ENCODE peak calls at places on chromosomes 5 and 9, in eight cellular contexts. L, O, B, A, X, P, N and E are unnamed samples.

GRCh38 chr5:91135475-91136248 is 247.5 kb downstream of the ARRDC3 start:
- DNase-seq in P (no peak), A (no peak), N (no peak), O (no peak), B (no peak), L (no peak), X (no peak), E (no peak)

GRCh38 chr9:23779220-23779619 is 46.8 kb downstream of the ELAVL2 start:
- DNase-seq in X (no peak), O (no peak), B (no peak), L (no peak), P (no peak), A (no peak), N (no peak), E (no peak)

GRCh38 chr5:141811287-141812155 is 66.7 kb downstream of the PCDH1 start:
- DNase-seq in X (no peak), P (peak; percentile 62), A (no peak), B (no peak), O (no peak), N (no peak), L (no peak), E (no peak)

GRCh38 chr5:13783731-13784130 is 160.8 kb downstream of the DNAH5 start:
- DNase-seq in X (no peak), O (no peak), L (no peak), N (no peak), P (no peak), A (no peak), B (no peak), E (no peak)

GRCh38 chr9:130039504-130040147 is 3.4 kb downstream of the FNBP1 start:
- DNase-seq in N (no peak), A (no peak), O (no peak), B (no peak), X (no peak), L (no peak), P (no peak), E (no peak)

GRCh38 chr5:58926549-58926948 is 343.7 kb downstream of the RAB3C start:
- DNase-seq in B (no peak), X (no peak), O (no peak), L (no peak), A (no peak), P (no peak), N (no peak), E (no peak)

GRCh38 chr5:123673107-123673506 is 161.1 kb downstream of the CSNK1G3 start:
- DNase-seq in N (no peak), O (no peak), B (no peak), P (no peak), L (no peak), X (peak; percentile 5), A (no peak), E (no peak)

GRCh38 chr5:164345173-164345572 is 839.8 kb downstream of the MAT2B start:
- DNase-seq in P (no peak), A (no peak), L (no peak), X (peak; percentile 12), B (no peak), O (no peak), N (no peak), E (no peak)

GRCh38 chr5:128572546-128573339 is 34.7 kb upstream of the FBN2 start:
- DNase-seq in L (no peak), P (no peak), O (no peak), B (no peak), N (no peak), A (no peak), X (no peak), E (no peak)

GRCh38 chr9:120358877-120359276 is 221.1 kb downstream of the CDK5RAP2 start:
- DNase-seq in X (no peak), A (no peak), P (no peak), B (no peak), L (no peak), O (no peak), N (no peak), E (no peak)

DNA sequence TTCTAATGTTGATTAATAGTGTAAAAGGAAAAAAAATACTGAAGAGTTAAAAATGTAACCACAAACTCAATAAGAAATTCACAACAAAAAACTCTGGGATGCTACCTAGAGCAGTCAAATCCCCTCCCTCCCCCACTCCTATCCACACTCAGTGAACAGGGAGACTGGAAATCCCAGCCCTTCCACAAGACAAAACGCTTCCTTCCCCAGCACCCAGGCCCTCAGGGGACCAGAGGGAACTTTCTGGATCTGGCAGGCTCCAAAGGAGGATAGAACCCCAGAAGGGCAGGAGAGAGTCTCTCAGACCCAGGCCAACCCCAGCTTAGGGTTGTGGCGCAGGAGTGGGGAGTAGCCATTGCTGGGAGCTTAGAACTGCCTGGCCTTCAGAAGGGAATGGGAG is 55.0 kb downstream of the DCP2 start:
- DNase-seq in B (no peak), N (no peak), O (no peak), X (no peak), L (no peak), P (no peak), A (no peak), E (no peak)
- H3K4me1 ChIP-seq in B (peaks cover 10% of the 10 kb centered on the region), N (no peaks in the 10 kb centered on the region), O (no peaks in the 10 kb centered on the region), X (no peaks in the 10 kb centered on the region), L (no peaks in the 10 kb centered on the region), P (no peaks in the 10 kb centered on the region), A (peaks cover 10% of the 10 kb centered on the region), E (peaks cover 7% of the 10 kb centered on the region)

DNA sequence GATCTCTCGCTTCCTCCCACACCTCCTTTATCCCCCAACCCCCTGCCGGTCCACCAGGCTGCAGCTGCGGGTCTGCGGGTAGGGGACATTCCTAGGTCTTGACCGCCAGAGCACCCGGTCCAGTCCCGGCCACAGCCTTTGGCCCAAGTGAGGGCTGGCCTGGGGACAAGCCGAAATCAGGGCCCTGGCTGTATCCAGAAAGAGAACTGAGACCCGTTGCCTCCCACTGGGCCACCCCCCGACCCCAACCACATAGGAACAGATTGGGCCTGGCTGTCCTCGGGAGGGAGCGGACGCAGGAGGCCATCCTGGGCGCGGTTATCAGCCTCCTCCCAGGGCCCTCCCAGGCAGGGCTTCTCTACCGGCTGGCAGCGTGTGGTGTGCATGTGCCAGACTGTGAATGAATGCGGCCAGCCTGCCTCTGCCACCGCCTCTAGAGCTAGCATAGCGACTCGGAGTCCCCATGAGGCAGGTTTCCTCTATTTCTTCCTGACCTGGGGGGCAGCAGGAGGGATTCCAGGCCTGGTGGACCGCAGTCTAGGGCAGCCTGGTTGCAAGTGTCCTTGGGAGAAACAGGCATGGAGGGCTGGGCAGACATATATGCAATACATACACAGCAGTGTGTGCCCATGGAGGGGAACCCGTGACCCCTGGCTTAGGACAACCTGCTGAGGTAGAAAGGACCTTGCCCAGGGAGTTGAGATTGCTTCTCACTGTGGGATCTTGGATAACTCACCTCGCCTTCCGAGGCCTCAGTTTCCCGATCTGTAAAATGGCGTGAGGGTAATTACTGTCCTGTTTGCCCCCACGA is 1.2 kb downstream of the N4BP3 start:
- DNase-seq in X (no peak), N (no peak), O (no peak), A (no peak), L (no peak), P (no peak), B (no peak), E (no peak)
- H3K27ac ChIP-seq in X (no peak overlapping the region), N (no peak overlapping the region), O (no peak overlapping the region), A (peak overlapping the region; percentile 60), L (no peak overlapping the region), P (no peak overlapping the region), B (peak overlapping the region; percentile 78), E (peak overlapping the region; percentile 94)

DNA sequence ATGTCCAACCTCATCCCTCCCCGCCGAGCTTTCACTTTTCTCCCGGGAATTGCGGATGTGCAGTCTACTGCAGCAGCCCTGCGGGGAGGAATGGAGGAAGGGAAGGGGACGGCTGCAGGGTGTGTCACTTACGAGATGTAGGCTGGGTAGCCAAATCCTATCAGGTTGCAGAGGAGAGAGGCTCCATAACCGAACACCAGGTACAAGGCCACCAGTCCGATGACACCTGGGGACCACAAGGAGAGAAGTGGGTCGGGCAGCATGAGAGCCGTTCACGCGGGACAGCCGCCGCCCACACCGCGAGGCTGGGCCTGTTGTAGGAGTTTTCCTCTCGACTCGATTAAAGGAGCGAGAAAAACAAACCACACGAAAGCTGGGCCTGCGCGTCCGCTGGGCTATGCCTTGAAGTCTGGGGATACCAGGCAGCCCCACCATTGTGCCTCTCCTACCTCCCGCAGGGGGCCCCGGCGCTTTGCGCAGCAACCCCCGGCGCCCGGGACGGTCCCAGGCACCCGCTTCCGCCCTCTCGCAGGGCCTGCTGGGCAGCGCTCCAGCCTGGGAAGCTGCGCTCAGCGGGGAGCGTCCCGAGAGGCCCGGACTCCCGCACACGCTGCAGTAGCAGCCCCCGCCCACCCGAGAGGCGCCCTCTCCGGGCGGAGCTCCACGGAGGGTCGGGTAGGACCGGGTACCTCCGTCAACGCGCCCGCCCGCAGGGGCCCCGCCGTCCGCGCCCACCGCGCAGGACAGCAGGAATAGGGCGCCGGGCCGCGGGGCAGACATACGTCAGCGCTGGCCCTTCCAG is 795 bp downstream of the REEP5 start:
- DNase-seq in N (peak; percentile 23), O (peak; percentile 84), A (peak; percentile 43), B (no peak), X (peak; percentile 78), P (peak; percentile 69), L (peak; percentile 57), E (no peak)
- TF ChIP-seq POLR2A in N (no peak), O (no peak), A (no peak), B (peak; percentile 6), X (peak; percentile 64), P (peak; percentile 31), L (no peak), E (no peak)

DNA sequence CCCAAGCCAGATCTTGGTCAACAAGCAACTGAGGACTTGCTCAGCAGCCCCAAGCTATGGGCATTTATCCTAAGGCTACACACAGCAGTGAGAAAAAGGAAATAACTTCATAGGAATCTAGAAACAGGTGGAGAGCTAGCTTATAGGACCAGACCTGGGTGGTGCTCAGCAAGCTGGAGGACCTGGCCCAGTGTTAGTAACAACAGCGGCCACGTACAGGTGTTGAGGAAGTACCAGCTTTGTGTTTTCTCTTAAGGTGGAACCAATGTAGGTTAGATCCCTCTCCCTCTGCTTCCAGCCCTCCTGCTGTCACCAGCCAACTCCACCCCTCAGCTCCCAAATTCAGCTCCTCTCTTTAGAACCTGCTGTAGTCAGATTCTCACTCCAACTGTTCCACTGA is 43.4 kb downstream of the IRF1 start:
- DNase-seq in O (no peak), N (no peak), X (no peak), B (no peak), A (no peak), P (no peak), L (peak; percentile 7), E (no peak)
- H3K4me1 ChIP-seq in O (no peaks in the 10 kb centered on the region), N (peaks cover 17% of the 10 kb centered on the region), X (no peaks in the 10 kb centered on the region), B (peaks cover 8% of the 10 kb centered on the region), A (peaks cover 62% of the 10 kb centered on the region), P (no peaks in the 10 kb centered on the region), L (peaks cover 7% of the 10 kb centered on the region), E (peaks cover 34% of the 10 kb centered on the region)

GRCh38 chr5:107449369-107449768 is 221.4 kb downstream of the EFNA5 start:
- DNase-seq in B (no peak), A (no peak), O (no peak), N (no peak), P (no peak), X (peak; percentile 53), L (no peak), E (no peak)
- H3K27ac ChIP-seq in B (no peak overlapping the region), A (no peak overlapping the region), O (no peak overlapping the region), N (no peak overlapping the region), P (no peak overlapping the region), X (no peak overlapping the region), L (no peak overlapping the region), E (no peak overlapping the region)